ENCODE peak calls at places on chromosomes 7 and 10, in five cellular contexts. Q is fibroblast of lung, G is AG09309, H is cardiac muscle cell, J is WERI-Rb-1. C is an unnamed sample.

GRCh38 chr10:16519250-16519907 is 2.3 kb downstream of the C1QL3 start:
- DNase-seq in Q (peak), G (no peak), H (no peak), J (no peak), C (no peak)

GRCh38 chr10:119316729-119317097 is 109.3 kb downstream of the GRK5 start:
- DNase-seq in Q (peak), G (no peak), H (peak), J (peak), C (peak)

GRCh38 chr7:12701433-12701832 is 14.0 kb downstream of the ARL4A start:
- DNase-seq in Q (no peak), G (no peak), H (no peak), J (no peak), C (no peak)

GRCh38 chr7:44257618-44258422 is 57.0 kb downstream of the YKT6 start:
- DNase-seq in Q (peak), G (peak), H (peak), J (peak), C (peak)

GRCh38 chr10:79605308-79605707 is 5.4 kb upstream of the SFTPA1 start:
- DNase-seq in Q (no peak), G (no peak), H (no peak), J (no peak), C (no peak)

GRCh38 chr7:137689761-137690160 is 157.0 kb downstream of the DGKI start:
- DNase-seq in Q (no peak), G (no peak), H (no peak), J (no peak), C (no peak)

GRCh38 chr7:47536705-47537611 is 45.0 kb downstream of the TNS3 start:
- DNase-seq in Q (peak), G (peak), H (peak), J (no peak), C (peak)

GRCh38 chr7:219581-220150 is 27.3 kb downstream of the FAM20C start:
- DNase-seq in Q (no peak), G (no peak), H (no peak), J (no peak), C (no peak)

GRCh38 chr7:157136372-157136771 is 2.4 kb upstream of the UBE3C start:
- DNase-seq in Q (peak), G (peak), H (peak), J (no peak), C (peak)

DNA sequence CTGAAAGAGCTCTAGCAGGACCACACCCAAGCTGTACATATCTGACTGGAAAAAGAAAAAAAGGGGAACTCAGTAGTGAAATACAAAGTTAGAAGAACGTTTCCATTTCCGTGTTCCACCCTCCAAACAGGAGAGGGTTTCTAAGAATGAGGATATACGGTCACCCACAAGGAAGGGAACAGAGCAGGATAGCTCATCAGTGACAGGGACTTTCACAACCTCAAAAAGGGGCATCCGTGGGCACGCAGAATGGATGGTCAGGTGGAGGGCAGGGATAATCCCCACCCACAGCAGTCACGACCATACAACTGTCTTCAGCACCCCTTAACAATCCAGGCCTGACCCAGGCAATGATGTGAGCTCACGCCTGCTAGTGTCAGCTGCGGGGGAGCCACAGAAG is 4.3 kb upstream of the ANKRD61 start:
- DNase-seq in Q (no peak), G (no peak), H (no peak), J (no peak), C (no peak)
- H3K4me3 ChIP-seq in Q (no peak), G (no peak), H (no peak), J (no peak), C (no peak)

GRCh38 chr7:121126801-121127534 is 138.5 kb downstream of the CPED1 start:
- DNase-seq in Q (peak), G (no peak), H (peak), J (no peak), C (peak)
- TF ChIP-seq CTCF in Q (no peak), G (peak), H (peak), J (no peak), C (peak)

DNA sequence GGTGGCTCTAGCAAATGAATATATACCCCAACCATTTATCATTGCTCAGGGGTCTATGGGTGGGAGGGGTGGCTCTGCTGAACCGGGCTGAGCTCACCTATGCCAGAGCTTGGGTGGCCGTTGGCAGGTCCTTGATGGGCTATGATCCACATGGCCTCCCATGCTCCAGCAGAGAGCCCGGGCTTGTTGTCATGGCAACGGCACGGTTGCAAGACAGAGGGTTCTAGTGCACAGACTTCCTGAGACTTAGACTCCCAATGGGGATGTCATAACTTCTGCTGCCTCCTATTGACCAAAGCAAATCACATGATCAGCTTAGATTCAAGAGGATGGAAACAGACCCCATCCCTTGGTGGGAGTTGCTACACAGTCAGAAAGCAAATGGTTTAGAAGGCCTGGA is 36.4 kb upstream of the CARD11 start:
- DNase-seq in Q (no peak), G (no peak), H (no peak), J (no peak), C (no peak)
- H3K4me3 ChIP-seq in Q (no peak), G (no peak), H (no peak), J (no peak), C (no peak)

GRCh38 chr10:104041891-104042535 is 43.7 kb downstream of the COL17A1 start:
- DNase-seq in Q (no peak), G (no peak), H (no peak), J (no peak), C (no peak)

GRCh38 chr10:104046651-104047050 is 39.0 kb downstream of the COL17A1 start:
- DNase-seq in Q (no peak), G (no peak), H (no peak), J (no peak), C (no peak)

GRCh38 chr10:104043185-104043830 is 42.4 kb downstream of the COL17A1 start:
- DNase-seq in Q (no peak), G (no peak), H (no peak), J (no peak), C (peak)

GRCh38 chr10:104043854-104044253 is 41.8 kb downstream of the COL17A1 start:
- DNase-seq in Q (no peak), G (no peak), H (no peak), J (no peak), C (no peak)

DNA sequence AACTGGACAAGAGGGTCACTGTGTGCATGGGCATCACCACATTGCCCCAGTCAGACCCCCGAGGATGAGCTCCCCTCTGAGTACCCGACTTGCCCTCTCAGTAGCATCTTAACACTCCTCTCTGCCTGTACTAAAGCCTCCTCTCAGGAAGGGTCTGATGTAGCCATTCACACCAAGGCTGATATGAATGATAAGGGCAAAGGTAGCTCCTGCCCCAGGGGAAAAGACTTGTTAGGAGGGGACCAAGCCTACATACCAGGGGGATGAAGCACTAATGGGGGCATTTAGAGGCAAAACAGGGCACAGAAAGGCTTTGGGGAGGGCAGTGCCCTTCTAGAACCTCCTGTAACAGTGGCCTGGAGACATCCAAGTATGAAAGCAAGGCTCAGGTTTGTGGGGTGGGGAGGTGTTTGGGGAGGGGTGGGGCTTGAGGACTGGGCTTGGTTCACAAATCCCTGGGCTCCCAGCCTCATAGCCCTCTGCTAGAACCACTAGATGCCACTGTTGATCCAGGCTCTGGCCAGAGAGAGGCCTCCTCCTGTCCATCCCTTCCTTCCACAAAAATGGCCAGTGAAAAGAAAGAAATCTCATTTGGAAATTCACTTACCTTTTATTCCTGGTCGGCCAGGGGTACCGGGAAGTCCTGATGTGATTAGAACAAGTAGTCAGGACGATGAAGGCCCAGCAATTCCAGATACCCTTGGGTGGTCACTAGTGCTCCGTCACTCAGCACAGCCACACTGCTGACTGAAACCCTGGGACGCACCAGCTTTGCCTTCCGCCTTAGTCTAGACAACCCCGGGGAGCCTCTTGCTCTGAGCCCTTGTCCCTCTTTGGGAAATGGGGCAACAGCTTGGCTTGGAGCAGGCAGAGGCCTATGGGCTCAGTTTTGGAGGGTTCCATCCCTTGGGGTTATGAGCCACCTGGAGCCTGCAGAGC is 40.3 kb downstream of the COL17A1 start:
- DNase-seq in Q (peak), G (peak), H (peak), J (peak), C (peak)
- TF ChIP-seq CTCF in Q (peak), G (peak), H (peak), J (peak), C (peak)

GRCh38 chr7:76291346-76292205 is 10.9 kb upstream of the HSPB1 start:
- DNase-seq in Q (peak), G (peak), H (peak), J (peak), C (peak)
- H3K4me3 ChIP-seq in Q (peak), G (peak), H (no peak), J (no peak), C (peak)

DNA sequence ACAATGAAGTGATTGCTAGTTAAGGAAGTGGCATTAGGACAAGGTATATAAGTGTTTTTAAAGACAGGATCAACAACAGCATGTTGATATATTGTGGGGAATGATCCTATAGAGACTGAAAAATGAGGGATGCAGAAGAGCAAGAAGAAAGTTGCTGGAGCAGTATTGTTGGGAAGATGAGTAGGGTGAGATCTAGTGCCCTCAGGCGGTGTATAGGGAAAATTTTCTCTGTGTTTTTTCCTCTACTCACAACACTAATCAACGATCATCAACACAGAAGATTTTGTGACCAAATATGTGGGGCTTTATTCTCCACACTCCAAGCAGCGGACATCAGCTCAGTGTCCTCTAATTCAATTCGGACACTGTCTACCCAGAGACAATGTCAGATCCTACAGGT is 9.6 kb upstream of the PTTG1IP2 start:
- DNase-seq in Q (no peak), G (no peak), H (peak), J (no peak), C (peak)
- TF ChIP-seq CTCF in Q (no peak), G (peak), H (peak), J (no peak), C (peak)

GRCh38 chr10:97580421-97581367 is 3.5 kb upstream of the HOGA1 start:
- DNase-seq in Q (no peak), G (no peak), H (no peak), J (no peak), C (no peak)
- H3K4me3 ChIP-seq in Q (no peak), G (no peak), H (no peak), J (no peak), C (no peak)

C was measured in cardiac fibroblast.